ENCODE peak calls at places on chromosome 9, in six cellular contexts. Q, A, O, N, U and H are unnamed samples.

GRCh38 chr9:37692622-37693221 is 42.0 kb downstream of the FRMPD1 start:
- DNase-seq in U (no peak), O (no peak), Q (no peak), A (no peak), N (no peak), H (no peak)

GRCh38 chr9:38715684-38716083 is 4.2 kb downstream of the FAM240B start:
- DNase-seq in U (no peak), N (no peak), Q (no peak), A (no peak), O (no peak), H (no peak)

GRCh38 chr9:136543280-136543679 is 2.6 kb downstream of the NOTCH1 start:
- DNase-seq in U (no peak), A (no peak), N (no peak), Q (no peak), O (no peak), H (no peak)

GRCh38 chr9:121267689-121268597 is at the start of gene GSN:
- DNase-seq in N (no peak), O (peak; percentile 76), A (peak; percentile 31), U (peak; percentile 94), Q (no peak), H (no peak)

GRCh38 chr9:136657975-136658848 is 4.5 kb upstream of the EGFL7 start:
- DNase-seq in U (no peak), A (no peak), Q (no peak), O (no peak), N (no peak), H (no peak)

GRCh38 chr9:24832307-24832706 is 286.6 kb upstream of the IZUMO3 start:
- DNase-seq in U (no peak), N (no peak), Q (no peak), A (no peak), O (no peak), H (no peak)

GRCh38 chr9:23821400-23822181 is 4.4 kb downstream of the ELAVL2 start:
- DNase-seq in Q (no peak), N (no peak), U (no peak), A (peak; percentile 35), O (peak; percentile 24), H (no peak)

GRCh38 chr9:121354770-121355169 is 15.3 kb downstream of the STOM start:
- DNase-seq in Q (no peak), A (no peak), O (no peak), U (no peak), N (no peak), H (no peak)

GRCh38 chr9:74497750-74498615 is 848 bp downstream of the RORB start:
- DNase-seq in N (no peak), Q (no peak), O (no peak), A (no peak), U (peak; percentile 33), H (no peak)

GRCh38 chr9:27192291-27192960 is 83.4 kb downstream of the TEK start:
- DNase-seq in Q (no peak), A (no peak), O (no peak), U (no peak), N (no peak), H (no peak)

GRCh38 chr9:69573666-69574456 is 98.3 kb downstream of the APBA1 start:
- DNase-seq in U (peak; percentile 45), Q (no peak), A (no peak), N (no peak), O (no peak), H (no peak)

GRCh38 chr9:5073701-5074100 is 88.6 kb downstream of the JAK2 start:
- DNase-seq in O (no peak), U (no peak), N (no peak), Q (no peak), A (no peak), H (no peak)

GRCh38 chr9:84136119-84136868 is 155.7 kb downstream of the RMI1 start:
- DNase-seq in Q (no peak), O (no peak), A (peak; percentile 98), N (no peak), U (peak; percentile 29), H (no peak)

GRCh38 chr9:98702835-98703385 is 5.8 kb downstream of the GABBR2 start:
- DNase-seq in Q (no peak), U (no peak), A (no peak), N (no peak), O (no peak), H (no peak)

GRCh38 chr9:34653131-34653530 is 1.1 kb downstream of the IL11RA start:
- DNase-seq in O (no peak), Q (no peak), U (peak; percentile 31), N (no peak), A (no peak), H (no peak)

GRCh38 chr9:87451149-87451548 is 46.5 kb upstream of the DAPK1 start:
- DNase-seq in N (no peak), O (no peak), U (no peak), A (peak; percentile 34), Q (no peak), H (no peak)

GRCh38 chr9:33310748-33311147 is 20.4 kb downstream of the NFX1 start:
- DNase-seq in A (no peak), O (no peak), N (no peak), Q (no peak), U (no peak), H (no peak)

GRCh38 chr9:1366300-1366699 is 316.1 kb downstream of the DMRT2 start:
- DNase-seq in N (no peak), U (no peak), O (no peak), A (no peak), Q (no peak), H (no peak)

GRCh38 chr9:121353246-121353975 is 16.6 kb downstream of the STOM start:
- DNase-seq in Q (no peak), A (no peak), U (no peak), O (no peak), N (no peak), H (no peak)

GRCh38 chr9:112046181-112046580 is 128.9 kb downstream of the SUSD1 start:
- DNase-seq in A (no peak), U (peak; percentile 25), Q (no peak), O (no peak), N (no peak), H (no peak)

GRCh38 chr9:113516840-113517577 is 53.5 kb downstream of the RGS3 start:
- DNase-seq in Q (peak; percentile 33), O (no peak), U (no peak), A (no peak), N (no peak), H (no peak)

GRCh38 chr9:131478421-131478868 is 24.3 kb upstream of the POMT1 start:
- DNase-seq in A (no peak), N (no peak), Q (peak; percentile 38), U (peak; percentile 61), O (no peak), H (peak; percentile 23)